ENCODE peak calls at places on chromosomes 7 and 10, in eight cellular contexts. A is A549; D is heart right ventricle; Q is neural crest cell; H is fibroblast of the aortic adventitia; C is fibroblast of lung; Y is nephron progenitor cell; F is CD4-positive, alpha-beta T cell. B is an unnamed sample.

GRCh38 chr7:31051598-31052503 is at the start of gene ADCYAP1R1:
- DNase-seq in D (peak; percentile 59), Q (peak; percentile 48), Y (peak; percentile 75), F (no peak), A (no peak), H (no peak), C (no peak), B (peak; percentile 96)

GRCh38 chr10:103894454-103894853 is 23.5 kb downstream of the STN1 start:
- DNase-seq in A (no peak), F (no peak), D (no peak), H (peak; percentile 93), Q (no peak), C (peak; percentile 52), Y (no peak), B (no peak)

GRCh38 chr7:30920584-30921539 is 9.2 kb downstream of the AQP1 start:
- DNase-seq in F (no peak), D (peak; percentile 64), Q (no peak), C (peak; percentile 30), Y (peak; percentile 0), A (peak; percentile 27), H (peak; percentile 63), B (no peak)

GRCh38 chr10:123911866-123912265 is 20.3 kb upstream of the CPXM2 start:
- DNase-seq in Q (no peak), D (no peak), H (no peak), C (no peak), A (no peak), Y (no peak), F (no peak), B (no peak)

GRCh38 chr10:36336315-36336714 is 694.2 kb upstream of the FZD8 start:
- DNase-seq in F (no peak), A (no peak), C (no peak), Y (no peak), D (no peak), H (peak; percentile 44), Q (no peak), B (no peak)

GRCh38 chr10:30645340-30645827 is 15.8 kb upstream of the LYZL2 start:
- DNase-seq in D (peak; percentile 23), C (peak; percentile 27), Q (no peak), Y (peak; percentile 30), A (peak; percentile 34), H (peak; percentile 37), F (no peak), B (peak; percentile 23)

GRCh38 chr7:23022258-23022745 is 8.4 kb upstream of the HYCC1 start:
- DNase-seq in C (peak; percentile 97), H (peak; percentile 91), F (no peak), Q (no peak), A (no peak), Y (no peak), D (no peak), B (no peak)

GRCh38 chr7:130371059-130371458 is 9.2 kb upstream of the CPA1 start:
- DNase-seq in Q (no peak), H (peak; percentile 69), C (peak; percentile 72), A (no peak), Y (no peak), F (no peak), D (no peak), B (no peak)

GRCh38 chr10:132446661-132447445 is 49.9 kb downstream of the PWWP2B start:
- DNase-seq in F (peak; percentile 59), Y (no peak), A (peak; percentile 87), C (peak; percentile 40), D (no peak), H (no peak), Q (no peak), B (no peak)

GRCh38 chr7:105718511-105718925 is 137.2 kb upstream of the EFCAB10 start:
- DNase-seq in Y (no peak), Q (no peak), C (no peak), F (no peak), H (no peak), D (peak; percentile 16), A (no peak), B (no peak)

GRCh38 chr10:504131-504611 is 185.3 kb downstream of the DIP2C start:
- DNase-seq in F (no peak), D (no peak), Y (no peak), C (no peak), H (no peak), A (no peak), Q (no peak), B (no peak)

GRCh38 chr10:103232772-103233488 is 12.8 kb upstream of the RPEL1 start:
- DNase-seq in C (peak; percentile 79), D (no peak), A (peak; percentile 79), Q (no peak), H (peak; percentile 52), Y (no peak), F (no peak), B (no peak)

GRCh38 chr7:131636092-131636491 is 79.7 kb upstream of the PODXL start:
- DNase-seq in Q (no peak), H (peak; percentile 71), Y (no peak), F (no peak), D (peak; percentile 52), C (no peak), A (no peak), B (no peak)

GRCh38 chr7:83467493-83467892 is 181.4 kb downstream of the SEMA3E start:
- DNase-seq in A (no peak), Y (no peak), Q (no peak), C (no peak), F (no peak), D (no peak), H (no peak), B (no peak)

GRCh38 chr7:149317986-149318672 is 56.1 kb downstream of the ZNF783 start:
- DNase-seq in F (no peak), H (no peak), Q (no peak), A (peak; percentile 56), Y (no peak), D (no peak), C (no peak), B (no peak)

GRCh38 chr10:93751832-93752231 is 5.9 kb upstream of the LGI1 start:
- DNase-seq in D (no peak), Q (peak; percentile 46), F (no peak), A (peak; percentile 45), C (no peak), Y (peak; percentile 44), H (peak; percentile 35), B (no peak)

GRCh38 chr7:3597243-3597642 is 296.2 kb downstream of the SDK1 start:
- DNase-seq in C (no peak), F (no peak), D (no peak), Y (no peak), Q (no peak), A (no peak), H (no peak), B (no peak)
- TF ChIP-seq CTCF in C (no peak), F (no peak), D (no peak), Y (no peak), Q (no peak), A (no peak), H (no peak), B (no peak)

GRCh38 chr7:135352285-135352684 is 118.6 kb downstream of the STRA8 start:
- DNase-seq in Y (no peak), D (no peak), F (no peak), H (no peak), Q (no peak), A (no peak), C (no peak), B (no peak)
- TF ChIP-seq CTCF in Y (no peak), D (no peak), F (no peak), H (no peak), Q (no peak), A (no peak), C (no peak), B (no peak)

DNA sequence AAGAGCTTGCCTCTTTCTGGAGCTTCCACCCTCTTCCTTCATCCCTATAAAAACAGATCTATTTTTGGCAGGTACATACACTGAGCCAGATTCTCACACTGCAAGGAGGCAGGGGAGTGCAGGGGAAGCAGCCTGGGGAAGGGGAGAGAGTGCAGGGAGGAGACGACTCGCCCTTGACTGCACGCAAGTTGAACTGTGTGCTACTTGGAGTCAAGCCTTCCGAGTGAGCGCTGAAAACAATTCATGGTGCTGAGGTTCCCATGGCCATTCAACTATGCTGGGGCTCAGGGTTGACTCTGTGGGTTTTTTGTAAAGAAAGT is 51.3 kb downstream of the HSPA12A start:
- DNase-seq in C (no peak), Y (no peak), H (no peak), Q (no peak), F (no peak), D (no peak), A (no peak), B (no peak)
- TF ChIP-seq CTCF in C (no peak), Y (no peak), H (no peak), Q (no peak), F (no peak), D (no peak), A (peak; percentile 2), B (no peak)

DNA sequence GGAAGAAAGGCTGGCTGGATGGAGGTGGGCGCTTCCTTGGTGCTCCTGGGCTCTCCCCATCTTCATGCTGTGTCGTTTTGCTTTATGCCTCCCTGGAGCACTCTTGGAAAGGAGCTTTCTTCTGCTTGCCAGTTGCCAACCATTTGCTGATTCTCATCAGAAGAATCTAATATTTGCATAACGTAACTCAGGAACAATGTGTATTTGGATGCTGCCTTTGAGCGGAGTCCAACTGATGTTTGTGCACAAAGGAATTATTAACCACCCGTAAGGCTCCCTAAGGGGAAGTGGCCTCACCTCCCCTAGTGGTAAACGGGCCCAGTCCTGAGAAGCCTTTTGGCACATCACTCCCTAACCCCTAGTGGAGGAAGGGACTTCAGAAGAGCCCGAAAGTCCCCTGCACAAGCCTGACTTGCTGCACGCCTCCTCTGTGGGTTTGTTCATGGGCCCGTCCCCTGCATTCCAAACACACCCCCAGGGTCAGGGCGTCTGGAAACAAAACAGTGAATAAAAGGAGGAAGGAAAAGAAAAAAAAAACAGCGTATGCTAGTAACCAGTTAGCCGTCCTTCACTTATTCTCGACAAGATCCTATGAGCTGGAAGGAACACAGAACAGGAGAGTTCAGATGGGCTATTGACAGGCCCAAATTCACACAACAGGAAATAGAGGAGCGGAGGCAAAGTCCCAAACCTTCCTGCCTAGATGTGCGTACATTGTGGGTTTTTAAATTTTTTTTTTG is 602.2 kb downstream of the LRMDA start:
- DNase-seq in F (no peak), D (no peak), Q (no peak), C (peak; percentile 51), Y (no peak), H (peak; percentile 43), A (peak; percentile 91), B (no peak)
- TF ChIP-seq CTCF in F (no peak), D (no peak), Q (peak; percentile 41), C (peak; percentile 20), Y (no peak), H (no peak), A (no peak), B (no peak)

DNA sequence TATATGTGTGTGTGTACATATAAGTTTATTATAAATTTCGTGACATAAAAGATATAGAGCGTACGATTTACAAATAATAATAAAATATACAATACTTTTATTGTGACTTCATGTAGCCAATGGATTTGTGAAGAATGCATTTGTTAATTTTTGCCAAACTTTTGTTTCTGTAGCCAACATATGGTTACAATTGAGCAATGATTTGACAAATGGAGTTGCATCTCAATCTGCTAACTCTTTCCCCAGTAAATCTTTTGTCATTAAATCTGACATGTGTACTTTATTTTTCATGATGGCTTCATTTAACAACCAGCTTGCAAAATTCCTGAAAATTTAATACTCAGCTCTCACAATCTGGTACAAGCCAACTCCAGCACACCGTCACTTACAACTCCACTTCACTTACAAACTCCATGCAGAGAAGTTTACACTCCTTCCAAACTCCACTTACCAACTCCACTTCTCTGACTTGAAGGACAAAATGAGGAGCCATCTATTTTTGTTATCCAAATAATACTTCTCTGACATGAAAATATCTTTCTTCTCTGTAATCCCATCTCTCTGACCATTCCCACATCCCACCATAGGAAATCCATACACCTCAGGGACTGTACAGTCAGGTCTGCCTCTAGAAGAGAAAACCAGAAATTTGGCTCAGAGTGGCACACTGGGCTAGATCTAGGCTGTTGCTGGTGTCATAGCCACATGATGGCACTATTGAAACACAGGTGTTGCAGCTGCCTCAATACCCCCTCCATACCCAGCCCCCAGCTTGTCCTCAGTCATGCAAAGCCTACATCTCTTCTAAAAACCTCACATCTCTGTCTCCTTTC is 26.6 kb upstream of the HIBADH start:
- DNase-seq in C (no peak), Y (no peak), A (peak; percentile 45), H (peak; percentile 72), F (no peak), D (no peak), Q (no peak), B (no peak)
- TF ChIP-seq CTCF in C (no peak), Y (no peak), A (peak; percentile 67), H (peak; percentile 52), F (no peak), D (peak; percentile 9), Q (no peak), B (peak; percentile 66)